ENCODE peak calls at places on chromosomes 2 and 18, in seven cellular contexts. T is IMR-90, X is H1, D is neuronal stem cell, M is mesenchymal stem cell, C is mesendoderm, E is trophoblast cell. V is an unnamed sample.

GRCh38 chr2:222452422-222452950 is 28.1 kb downstream of the SGPP2 start:
- DNase-seq in T (no peak), X (no peak), D (no peak), M (no peak), C (no peak), E (peak), V (no peak)

GRCh38 chr2:227862227-227862740 is 9.1 kb upstream of the DAW1 start:
- DNase-seq in T (peak), X (no peak), D (no peak), M (peak), C (peak), E (peak), V (no peak)

GRCh38 chr2:114350186-114350725 is 92.2 kb upstream of the DPP10 start:
- DNase-seq in T (no peak), X (no peak), D (no peak), M (no peak), C (no peak), E (peak), V (no peak)

GRCh38 chr2:128411431-128411830 is 92.8 kb upstream of the HS6ST1 start:
- DNase-seq in T (no peak), X (no peak), D (no peak), M (no peak), C (no peak), E (no peak), V (no peak)

GRCh38 chr2:240921319-240922233 is 15.4 kb downstream of the CROCC2 start:
- DNase-seq in T (peak), X (no peak), D (no peak), M (peak), C (no peak), E (no peak), V (peak)

GRCh38 chr2:35462226-35462983 is 893.2 kb upstream of the CRIM1 start:
- DNase-seq in T (no peak), X (no peak), D (no peak), M (peak), C (peak), E (no peak), V (no peak)

GRCh38 chr2:216370961-216371633 is 1.2 kb downstream of the MARCHF4 start:
- DNase-seq in T (no peak), X (no peak), D (no peak), M (peak), C (peak), E (no peak), V (peak)

GRCh38 chr2:30266705-30267104 is 35.4 kb downstream of the LBH start:
- DNase-seq in T (no peak), X (no peak), D (no peak), M (no peak), C (no peak), E (no peak), V (no peak)

GRCh38 chr2:221570321-221571107 is 1.6 kb downstream of the EPHA4 start:
- DNase-seq in T (peak), X (no peak), D (peak), M (peak), C (peak), E (no peak), V (peak)

GRCh38 chr2:5673148-5673860 is 18.9 kb upstream of the SOX11 start:
- DNase-seq in T (no peak), X (no peak), D (no peak), M (no peak), C (peak), E (no peak), V (peak)

GRCh38 chr2:16478817-16479216 is 186.8 kb downstream of the CYRIA start:
- DNase-seq in T (no peak), X (no peak), D (no peak), M (no peak), C (no peak), E (no peak), V (no peak)
- H2AK5ac ChIP-seq in T (no peak), X (no peak), D (no peak), M (no peak), C (no peak), E (no peak), V (no peak)

GRCh38 chr18:48442761-48443160 is 33.6 kb upstream of the ZBTB7C start:
- DNase-seq in T (peak), X (no peak), D (no peak), M (no peak), C (no peak), E (no peak), V (no peak)

GRCh38 chr18:48445540-48445939 is 36.4 kb upstream of the ZBTB7C start:
- DNase-seq in T (peak), X (peak), D (peak), M (peak), C (peak), E (peak), V (peak)

GRCh38 chr18:48440924-48441323 is 31.7 kb upstream of the ZBTB7C start:
- DNase-seq in T (no peak), X (no peak), D (no peak), M (no peak), C (no peak), E (no peak), V (no peak)

GRCh38 chr18:48441405-48441881 is 32.3 kb upstream of the ZBTB7C start:
- DNase-seq in T (no peak), X (no peak), D (no peak), M (no peak), C (no peak), E (no peak), V (no peak)

GRCh38 chr18:48446582-48447225 is 37.5 kb upstream of the ZBTB7C start:
- DNase-seq in T (peak), X (peak), D (peak), M (peak), C (peak), E (peak), V (peak)
- H2AK5ac ChIP-seq in T (no peak), X (no peak), D (no peak), M (no peak), C (no peak), E (no peak), V (no peak)

GRCh38 chr2:177263451-177264208 is 897 bp downstream of the NFE2L2 start:
- DNase-seq in T (peak), X (peak), D (peak), M (peak), C (peak), E (peak), V (peak)

GRCh38 chr2:177262958-177263450 is 1.5 kb downstream of the NFE2L2 start:
- DNase-seq in T (no peak), X (no peak), D (no peak), M (peak), C (no peak), E (no peak), V (no peak)

GRCh38 chr2:177260398-177260797 is 4.1 kb downstream of the NFE2L2 start:
- DNase-seq in T (no peak), X (no peak), D (no peak), M (peak), C (no peak), E (no peak), V (no peak)

GRCh38 chr2:177262137-177262536 is 2.4 kb downstream of the NFE2L2 start:
- DNase-seq in T (no peak), X (no peak), D (no peak), M (peak), C (no peak), E (no peak), V (no peak)

DNA sequence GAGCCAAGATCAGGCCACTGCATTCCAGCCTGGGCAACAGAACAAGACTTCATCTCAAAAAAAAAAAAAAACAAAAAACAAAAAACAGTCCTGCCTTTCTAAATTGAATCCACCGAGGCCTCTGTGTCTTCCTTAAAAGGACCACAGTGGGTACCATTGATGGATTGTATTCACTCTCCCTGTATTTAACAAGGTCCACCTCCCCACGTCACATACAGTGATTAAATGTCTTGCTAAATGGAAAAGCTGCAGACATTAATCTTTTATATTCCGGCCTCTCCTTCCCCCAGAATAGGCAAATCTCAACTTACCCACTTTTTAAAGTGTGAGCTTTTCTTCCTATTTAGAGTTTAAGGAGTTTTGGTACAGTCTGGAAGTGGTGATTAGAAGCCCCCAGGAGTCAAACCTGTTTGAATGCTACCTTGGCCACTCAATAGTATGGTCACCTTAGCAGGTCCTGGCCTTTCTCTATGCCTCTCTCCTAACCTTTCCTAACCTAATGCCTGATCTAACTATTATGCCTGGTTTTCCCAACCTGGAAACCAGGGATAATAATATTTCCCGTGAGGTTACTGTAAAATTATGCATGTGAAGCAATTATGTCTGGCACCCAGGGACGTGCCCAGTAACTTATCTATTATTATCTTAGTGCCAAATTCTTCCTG is 3.3 kb downstream of the NFE2L2 start:
- DNase-seq in T (no peak), X (no peak), D (no peak), M (peak), C (no peak), E (no peak), V (no peak)
- H2AK5ac ChIP-seq in T (no peak), X (no peak), D (no peak), M (no peak), C (no peak), E (no peak), V (no peak)

GRCh38 chr2:14994721-14995120 is 362.2 kb downstream of the LRATD1 start:
- DNase-seq in T (no peak), X (no peak), D (no peak), M (no peak), C (no peak), E (no peak), V (no peak)
- H2AK5ac ChIP-seq in T (no peak), X (no peak), D (no peak), M (no peak), C (no peak), E (no peak), V (no peak)

DNA sequence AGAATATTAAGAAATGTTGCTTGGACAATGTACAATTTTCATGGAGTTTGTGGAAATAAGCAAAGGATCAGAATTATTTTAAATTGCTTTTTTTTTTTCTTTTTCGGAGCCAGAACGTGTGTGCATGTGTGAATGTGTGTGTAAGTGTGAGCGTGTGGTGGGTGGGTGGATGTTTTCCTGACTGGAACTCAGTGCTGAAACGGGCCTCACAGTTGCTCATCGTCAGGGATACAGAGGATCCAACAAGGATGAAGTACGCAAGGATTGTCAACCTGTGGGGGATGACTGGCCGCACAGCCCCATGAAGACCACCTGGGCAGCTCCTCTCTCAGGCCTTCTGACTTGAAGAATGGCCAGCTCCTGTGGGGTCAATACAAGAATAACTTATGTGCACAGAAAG is 17.5 kb downstream of the IL1B start:
- DNase-seq in T (no peak), X (no peak), D (no peak), M (no peak), C (no peak), E (no peak), V (no peak)
- H2AK5ac ChIP-seq in T (peak), X (no peak), D (no peak), M (peak), C (no peak), E (no peak), V (no peak)

DNA sequence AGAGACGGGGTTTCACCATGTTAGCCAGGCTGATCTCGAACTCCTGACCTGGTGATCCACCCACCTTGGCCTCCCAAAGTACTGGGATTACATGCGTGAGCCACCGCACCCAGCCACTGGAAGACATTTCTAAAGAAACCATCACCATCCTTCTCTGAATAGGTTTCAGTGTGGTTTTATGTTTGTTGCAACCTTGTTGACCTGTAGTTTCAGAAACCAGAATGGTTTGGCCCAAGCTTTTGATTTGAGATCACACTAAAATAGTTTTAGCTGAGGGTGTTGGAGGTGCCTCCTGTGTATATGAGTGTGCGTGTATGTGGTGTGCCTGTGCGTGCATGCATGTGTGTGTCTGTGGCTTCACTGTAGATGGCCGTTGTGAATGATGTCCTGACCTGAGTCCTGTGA is 26.2 kb downstream of the INPP4A start:
- DNase-seq in T (no peak), X (no peak), D (no peak), M (no peak), C (no peak), E (no peak), V (no peak)
- H2AK5ac ChIP-seq in T (no peak), X (no peak), D (no peak), M (no peak), C (no peak), E (no peak), V (no peak)

GRCh38 chr2:238040918-238041317 is 19.9 kb upstream of the SCLY start:
- DNase-seq in T (no peak), X (no peak), D (no peak), M (no peak), C (no peak), E (no peak), V (no peak)

GRCh38 chr2:238042849-238043584 is 17.8 kb upstream of the SCLY start:
- DNase-seq in T (peak), X (no peak), D (no peak), M (no peak), C (no peak), E (no peak), V (no peak)

GRCh38 chr2:238038203-238038602 is 22.6 kb upstream of the SCLY start:
- DNase-seq in T (no peak), X (no peak), D (no peak), M (no peak), C (no peak), E (no peak), V (no peak)

GRCh38 chr2:238039151-238039550 is 21.6 kb upstream of the SCLY start:
- DNase-seq in T (no peak), X (no peak), D (no peak), M (no peak), C (no peak), E (no peak), V (no peak)

GRCh38 chr2:238039985-238040384 is 20.8 kb upstream of the SCLY start:
- DNase-seq in T (no peak), X (no peak), D (no peak), M (no peak), C (no peak), E (no peak), V (no peak)
- H2AK5ac ChIP-seq in T (no peak), X (no peak), D (no peak), M (no peak), C (no peak), E (no peak), V (no peak)

V was measured in H9.